ENCODE peak calls at places on chromosomes 5 and 9, in five cellular contexts. One of them, this sample, is unnamed.

GRCh38 chr5:178668579-178668978 is 41.7 kb upstream of the CLK4 start:
- DNase-seq in activated CD8-positive, alpha-beta memory T cell treated with anti-CD3 and anti-CD28 coated beads, Interleukin-2, amount 50 U/mL, for 48 hours: no peak
- DNase-seq in prostate gland: no peak
- DNase-seq in stimulated activated CD8-positive, alpha-beta memory T cell treated with anti-CD3 and anti-CD28 coated beads, Interleukin-4, amount 100 ng/mL, for 1 hour: no peak
- DNase-seq in HEK293T: no peak
- DNase-seq in this sample: no peak

GRCh38 chr5:54844905-54845566 is 140.4 kb downstream of the ESM1 start:
- DNase-seq in activated CD8-positive, alpha-beta memory T cell treated with anti-CD3 and anti-CD28 coated beads, Interleukin-2, amount 50 U/mL, for 48 hours: no peak
- DNase-seq in prostate gland: no peak
- DNase-seq in stimulated activated CD8-positive, alpha-beta memory T cell treated with anti-CD3 and anti-CD28 coated beads, Interleukin-4, amount 100 ng/mL, for 1 hour: no peak
- DNase-seq in HEK293T: no peak
- DNase-seq in this sample: peak

GRCh38 chr9:115018547-115019435 is 88.4 kb upstream of the TNFSF8 start:
- DNase-seq in activated CD8-positive, alpha-beta memory T cell treated with anti-CD3 and anti-CD28 coated beads, Interleukin-2, amount 50 U/mL, for 48 hours: no peak
- DNase-seq in prostate gland: peak
- DNase-seq in stimulated activated CD8-positive, alpha-beta memory T cell treated with anti-CD3 and anti-CD28 coated beads, Interleukin-4, amount 100 ng/mL, for 1 hour: no peak
- DNase-seq in HEK293T: no peak
- DNase-seq in this sample: no peak

GRCh38 chr9:133919253-133920115 is 72.6 kb downstream of the VAV2 start:
- DNase-seq in activated CD8-positive, alpha-beta memory T cell treated with anti-CD3 and anti-CD28 coated beads, Interleukin-2, amount 50 U/mL, for 48 hours: no peak
- DNase-seq in prostate gland: no peak
- DNase-seq in stimulated activated CD8-positive, alpha-beta memory T cell treated with anti-CD3 and anti-CD28 coated beads, Interleukin-4, amount 100 ng/mL, for 1 hour: no peak
- DNase-seq in HEK293T: no peak
- DNase-seq in this sample: no peak

GRCh38 chr5:78328585-78329173 is 31.7 kb upstream of the SCAMP1 start:
- DNase-seq in activated CD8-positive, alpha-beta memory T cell treated with anti-CD3 and anti-CD28 coated beads, Interleukin-2, amount 50 U/mL, for 48 hours: no peak
- DNase-seq in prostate gland: no peak
- DNase-seq in stimulated activated CD8-positive, alpha-beta memory T cell treated with anti-CD3 and anti-CD28 coated beads, Interleukin-4, amount 100 ng/mL, for 1 hour: no peak
- DNase-seq in HEK293T: no peak
- DNase-seq in this sample: no peak

GRCh38 chr5:159341145-159341544 is 10.9 kb upstream of the IL12B start:
- DNase-seq in activated CD8-positive, alpha-beta memory T cell treated with anti-CD3 and anti-CD28 coated beads, Interleukin-2, amount 50 U/mL, for 48 hours: no peak
- DNase-seq in prostate gland: no peak
- DNase-seq in stimulated activated CD8-positive, alpha-beta memory T cell treated with anti-CD3 and anti-CD28 coated beads, Interleukin-4, amount 100 ng/mL, for 1 hour: no peak
- DNase-seq in HEK293T: no peak
- DNase-seq in this sample: no peak

GRCh38 chr9:111622626-111623025 is 8.5 kb upstream of the DNAJC25 start:
- DNase-seq in activated CD8-positive, alpha-beta memory T cell treated with anti-CD3 and anti-CD28 coated beads, Interleukin-2, amount 50 U/mL, for 48 hours: no peak
- DNase-seq in prostate gland: no peak
- DNase-seq in stimulated activated CD8-positive, alpha-beta memory T cell treated with anti-CD3 and anti-CD28 coated beads, Interleukin-4, amount 100 ng/mL, for 1 hour: no peak
- DNase-seq in HEK293T: no peak
- DNase-seq in this sample: no peak

GRCh38 chr5:36502608-36503007 is 103.8 kb upstream of the SLC1A3 start:
- DNase-seq in activated CD8-positive, alpha-beta memory T cell treated with anti-CD3 and anti-CD28 coated beads, Interleukin-2, amount 50 U/mL, for 48 hours: no peak
- DNase-seq in prostate gland: peak
- DNase-seq in stimulated activated CD8-positive, alpha-beta memory T cell treated with anti-CD3 and anti-CD28 coated beads, Interleukin-4, amount 100 ng/mL, for 1 hour: no peak
- DNase-seq in HEK293T: no peak
- DNase-seq in this sample: no peak

GRCh38 chr9:89522261-89522978 is 24.5 kb upstream of the SEMA4D start:
- DNase-seq in activated CD8-positive, alpha-beta memory T cell treated with anti-CD3 and anti-CD28 coated beads, Interleukin-2, amount 50 U/mL, for 48 hours: peak
- DNase-seq in prostate gland: no peak
- DNase-seq in stimulated activated CD8-positive, alpha-beta memory T cell treated with anti-CD3 and anti-CD28 coated beads, Interleukin-4, amount 100 ng/mL, for 1 hour: no peak
- DNase-seq in HEK293T: no peak
- DNase-seq in this sample: no peak

This sample was measured in NCI-H2227 treated with DMSO at 0.1 percent for 48 hours.